ENCODE peak calls at places on chromosome 10, in five cellular contexts. V, J, L, G and I are unnamed samples.
A peak's percentile ranks its signal among the peaks of the same experiment; 100 is the strongest.

GRCh38 chr10:47409866-47410256 is 25.8 kb upstream of the ZNF488 start:
- DNase-seq in V (no peak), J (no peak), L (no peak), G (no peak), I (no peak)

GRCh38 chr10:45464958-45465567 is 91.0 kb downstream of the ALOX5 start:
- DNase-seq in V (peak; percentile 88), J (peak; percentile 43), L (peak; percentile 88), G (no peak), I (peak; percentile 79)

GRCh38 chr10:1045415-1045814 is 3.5 kb downstream of the IDI1 start:
- DNase-seq in V (no peak), J (no peak), L (no peak), G (no peak), I (no peak)

GRCh38 chr10:15121707-15122106 is 24.6 kb downstream of the RPP38 start:
- DNase-seq in V (no peak), J (no peak), L (no peak), G (no peak), I (no peak)

GRCh38 chr10:68167271-68167670 is 58.0 kb downstream of the MYPN start:
- DNase-seq in V (no peak), J (no peak), L (no peak), G (no peak), I (no peak)

GRCh38 chr10:71927669-71928592 is 36.3 kb upstream of the CHST3 start:
- DNase-seq in V (peak; percentile 74), J (peak; percentile 77), L (no peak), G (no peak), I (no peak)

GRCh38 chr10:99689461-99689860 is 30.2 kb downstream of the ENTPD7 start:
- DNase-seq in V (no peak), J (no peak), L (no peak), G (no peak), I (no peak)

GRCh38 chr10:131126321-131127121 is 185.0 kb downstream of the TCERG1L start:
- DNase-seq in V (no peak), J (no peak), L (no peak), G (no peak), I (no peak)

GRCh38 chr10:120131183-120131582 is 238.7 kb downstream of the SEC23IP start:
- DNase-seq in V (peak; percentile 54), J (no peak), L (peak; percentile 12), G (no peak), I (no peak)

GRCh38 chr10:58969578-58969977 is 206.9 kb upstream of the PHYHIPL start:
- DNase-seq in V (no peak), J (no peak), L (no peak), G (no peak), I (no peak)

GRCh38 chr10:65394898-65395297 is 1530.9 kb upstream of the LRRTM3 start:
- DNase-seq in V (no peak), J (no peak), L (no peak), G (no peak), I (no peak)

GRCh38 chr10:541750-542371 is 147.6 kb downstream of the DIP2C start:
- DNase-seq in V (no peak), J (no peak), L (no peak), G (peak; percentile 62), I (no peak)

GRCh38 chr10:70125918-70126590 is 6.6 kb downstream of the AIFM2 start:
- DNase-seq in V (no peak), J (no peak), L (no peak), G (no peak), I (no peak)

GRCh38 chr10:98096731-98097130 is 37.7 kb upstream of the R3HCC1L start:
- DNase-seq in V (no peak), J (no peak), L (no peak), G (no peak), I (no peak)

GRCh38 chr10:53256623-53257022 is 484.0 kb upstream of the MBL2 start:
- DNase-seq in V (peak; percentile 63), J (peak; percentile 29), L (no peak), G (no peak), I (no peak)

GRCh38 chr10:92822060-92822634 is 26.2 kb upstream of the EXOC6 start:
- DNase-seq in V (no peak), J (peak; percentile 34), L (peak; percentile 72), G (no peak), I (no peak)

GRCh38 chr10:44627591-44628354 is 242.9 kb upstream of the CXCL12 start:
- DNase-seq in V (no peak), J (no peak), L (no peak), G (no peak), I (no peak)

GRCh38 chr10:132676193-132676891 is 109.6 kb downstream of the NKX6-2 start:
- DNase-seq in V (no peak), J (peak; percentile 7), L (no peak), G (peak; percentile 59), I (peak; percentile 52)

DNA sequence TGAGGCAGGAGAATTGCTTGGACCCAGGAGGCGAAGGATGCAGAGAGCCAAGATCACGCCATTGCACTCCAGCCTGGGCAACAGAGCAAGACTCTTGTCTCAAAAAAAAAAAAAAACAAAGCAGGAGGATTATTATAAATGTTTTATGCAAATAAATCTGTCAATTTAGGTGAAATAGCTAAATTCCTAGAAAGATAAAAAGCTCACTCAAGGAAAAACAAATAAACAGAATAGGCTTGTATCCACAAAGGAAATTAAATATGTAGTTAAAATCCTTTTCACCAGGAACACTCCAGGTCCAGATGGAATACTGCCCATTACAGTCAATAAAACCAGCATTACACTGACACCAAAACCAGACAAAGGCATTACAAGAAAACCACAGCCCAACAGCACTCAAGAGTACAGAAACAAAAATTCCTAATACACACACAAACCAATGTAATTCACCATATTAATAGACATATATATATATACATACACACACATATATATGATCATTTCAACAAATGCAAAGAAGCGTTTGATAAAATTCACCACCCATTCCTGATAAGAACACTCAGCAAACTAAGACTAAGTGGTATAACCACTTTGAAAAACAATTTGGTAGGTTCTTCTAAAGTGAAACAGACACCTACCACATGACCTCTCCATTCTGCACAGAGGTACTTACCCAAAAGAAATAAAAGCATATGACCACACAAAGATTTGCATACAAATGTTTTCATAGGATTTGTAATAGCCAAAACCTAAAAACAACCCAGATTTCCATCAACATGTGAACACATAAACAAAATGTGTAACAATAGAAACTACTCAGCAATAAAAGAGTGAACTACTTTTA is 38.8 kb downstream of the ABI1 start:
- DNase-seq in V (no peak), J (no peak), L (no peak), G (no peak), I (no peak)
- H3K36me3 ChIP-seq in V (no peaks in the 10 kb centered on the region), J (peaks cover 1% of the 10 kb centered on the region), L (peaks cover 7% of the 10 kb centered on the region), G (no peaks in the 10 kb centered on the region), I (no peaks in the 10 kb centered on the region)

GRCh38 chr10:103441611-103442010 is 10.6 kb downstream of the CALHM2 start:
- DNase-seq in V (no peak), J (no peak), L (no peak), G (no peak), I (no peak)
- H3K4me1 ChIP-seq in V (no peaks in the 10 kb centered on the region), J (peaks cover 21% of the 10 kb centered on the region), L (no peaks in the 10 kb centered on the region), G (no peaks in the 10 kb centered on the region), I (peaks cover 18% of the 10 kb centered on the region)

GRCh38 chr10:125341611-125342010 is 181.2 kb upstream of the CTBP2 start:
- DNase-seq in V (no peak), J (no peak), L (no peak), G (no peak), I (no peak)

GRCh38 chr10:125340871-125341270 is 180.5 kb upstream of the CTBP2 start:
- DNase-seq in V (no peak), J (no peak), L (no peak), G (no peak), I (no peak)

GRCh38 chr10:125343118-125343752 is 182.9 kb upstream of the CTBP2 start:
- DNase-seq in V (peak; percentile 29), J (peak; percentile 7), L (peak; percentile 15), G (no peak), I (no peak)

GRCh38 chr10:125348536-125348935 is 188.2 kb upstream of the CTBP2 start:
- DNase-seq in V (no peak), J (no peak), L (no peak), G (no peak), I (no peak)

DNA sequence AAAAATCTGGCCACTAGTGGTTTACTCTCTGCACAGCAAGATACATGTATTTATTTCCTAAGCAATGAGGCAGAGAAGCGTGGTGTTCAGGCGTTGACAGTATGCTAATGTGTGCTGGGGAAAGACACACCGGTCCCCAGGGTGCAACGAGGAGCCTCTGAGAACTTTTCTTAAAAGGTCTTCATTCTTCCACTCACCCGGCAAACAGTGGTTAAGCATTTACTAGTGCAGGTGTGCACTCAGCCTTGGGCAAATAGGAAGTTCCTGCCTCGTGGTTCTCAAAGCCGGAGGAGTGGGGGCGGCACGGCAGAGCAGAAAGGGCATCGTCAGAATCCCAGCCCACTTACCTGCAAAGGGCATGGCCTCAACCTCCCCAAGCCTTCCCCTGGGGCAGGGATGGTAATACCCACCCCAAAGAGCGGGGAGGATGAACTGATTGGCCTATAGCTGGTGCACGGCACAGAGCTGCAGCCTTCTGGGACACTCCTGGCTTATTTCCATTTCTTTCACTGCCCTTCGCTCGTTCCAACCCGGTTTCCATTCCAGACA is 184.3 kb upstream of the CTBP2 start:
- DNase-seq in V (peak; percentile 67), J (no peak), L (no peak), G (no peak), I (no peak)
- TF ChIP-seq CTCF in V (no peak), J (no peak), L (no peak), G (no peak), I (no peak)

DNA sequence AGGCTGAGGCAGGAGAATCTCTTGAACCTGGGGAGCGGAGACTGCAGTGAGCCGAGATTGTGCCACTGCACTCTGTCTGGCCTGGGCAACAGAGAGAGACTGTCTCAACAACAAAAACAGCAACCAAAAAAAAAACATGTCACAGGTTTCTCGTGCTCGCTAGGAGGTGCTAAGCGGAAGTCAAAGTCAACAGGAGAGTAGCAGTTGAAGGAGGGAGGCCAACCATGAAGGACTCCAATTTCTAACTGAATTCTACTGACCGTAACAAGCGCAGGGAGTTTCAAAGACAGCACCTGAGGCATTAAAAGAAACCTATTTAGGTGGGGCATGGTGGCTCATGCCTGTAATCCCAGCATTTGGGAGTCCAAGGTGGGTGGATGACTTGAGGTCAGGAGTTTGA is 19.4 kb downstream of the KIN start:
- DNase-seq in V (no peak), J (no peak), L (no peak), G (no peak), I (no peak)
- H3K36me3 ChIP-seq in V (peaks cover 4% of the 10 kb centered on the region), J (peaks cover 15% of the 10 kb centered on the region), L (peaks cover 53% of the 10 kb centered on the region), G (peaks cover 6% of the 10 kb centered on the region), I (peaks cover 72% of the 10 kb centered on the region)

GRCh38 chr10:103836273-103836672 is 19.1 kb downstream of the SH3PXD2A start:
- DNase-seq in V (no peak), J (no peak), L (no peak), G (peak; percentile 11), I (no peak)

GRCh38 chr10:103835121-103836045 is 20.0 kb downstream of the SH3PXD2A start:
- DNase-seq in V (no peak), J (no peak), L (no peak), G (peak; percentile 93), I (peak; percentile 91)

GRCh38 chr10:103832806-103833205 is 22.6 kb downstream of the SH3PXD2A start:
- DNase-seq in V (no peak), J (no peak), L (no peak), G (no peak), I (no peak)

GRCh38 chr10:103833731-103834365 is 21.5 kb downstream of the SH3PXD2A start:
- DNase-seq in V (no peak), J (peak; percentile 88), L (no peak), G (peak; percentile 87), I (peak; percentile 76)

GRCh38 chr10:103834436-103835095 is 20.8 kb downstream of the SH3PXD2A start:
- DNase-seq in V (no peak), J (no peak), L (no peak), G (peak; percentile 30), I (no peak)
- H3K4me1 ChIP-seq in V (peaks cover 40% of the 10 kb centered on the region), J (peaks cover 94% of the 10 kb centered on the region), L (no peaks in the 10 kb centered on the region), G (peaks cover 33% of the 10 kb centered on the region), I (peaks cover 45% of the 10 kb centered on the region)